ENCODE peak calls at places on chromosomes 4 and X, in five cellular contexts. Z is H1, M is sigmoid colon, F is K562, J is suprapubic skin. E is an unnamed sample.
A peak's percentile ranks its signal among the peaks of the same experiment; 100 is the strongest.

GRCh38 chr4:52263612-52264011 is 212.5 kb downstream of the SPATA18 start:
- DNase-seq in J (no peak), M (no peak), F (no peak), Z (no peak), E (no peak)

GRCh38 chr4:57149833-57150232 is 39.6 kb upstream of the IGFBP7 start:
- DNase-seq in M (no peak), Z (no peak), F (no peak), J (no peak), E (no peak)

GRCh38 chrX:39242187-39242586 is 440.9 kb downstream of the MID1IP1 start:
- DNase-seq in F (peak; percentile 53), M (no peak), J (no peak), Z (no peak), E (no peak)

GRCh38 chr4:128649575-128650205 is 159.8 kb upstream of the JADE1 start:
- DNase-seq in M (no peak), F (no peak), Z (peak; percentile 38), J (no peak), E (no peak)

GRCh38 chr4:130478406-130478805 is 1382.5 kb downstream of the C4orf33 start:
- DNase-seq in Z (no peak), M (no peak), J (no peak), F (no peak), E (no peak)

GRCh38 chr4:117455088-117455487 is 369.7 kb upstream of the TRAM1L1 start:
- DNase-seq in J (no peak), M (no peak), F (no peak), Z (no peak), E (no peak)

GRCh38 chr4:177374966-177375365 is 65.3 kb downstream of the NEIL3 start:
- DNase-seq in J (no peak), F (no peak), M (no peak), Z (no peak), E (no peak)

GRCh38 chr4:147340111-147340510 is 140.8 kb upstream of the EDNRA start:
- DNase-seq in M (no peak), Z (no peak), F (no peak), J (no peak), E (no peak)

GRCh38 chr4:8580321-8581093 is at the start of gene GPR78:
- DNase-seq in F (peak; percentile 90), J (peak; percentile 73), Z (peak; percentile 99), M (peak; percentile 56), E (no peak)

GRCh38 chr4:2415881-2416563 is 2.4 kb downstream of the ZFYVE28 start:
- DNase-seq in Z (no peak), M (no peak), J (no peak), F (no peak), E (no peak)

GRCh38 chrX:108537005-108537404 is 97.4 kb downstream of the COL4A5 start:
- DNase-seq in J (no peak), M (no peak), Z (no peak), F (peak; percentile 15), E (no peak)

GRCh38 chr4:41644288-41644914 is 104.1 kb downstream of the PHOX2B start:
- DNase-seq in Z (peak; percentile 99), M (peak; percentile 87), F (peak; percentile 56), J (no peak), E (peak; percentile 96)

GRCh38 chr4:2619459-2619858 is 83.0 kb downstream of the FAM193A start:
- DNase-seq in F (no peak), Z (no peak), M (peak; percentile 28), J (no peak), E (no peak)

GRCh38 chrX:1322393-1322792 is 14.2 kb upstream of the IL3RA start:
- DNase-seq in M (no peak), Z (no peak), J (no peak), F (no peak), E (no peak)

GRCh38 chrX:39226307-39226706 is 425.0 kb downstream of the MID1IP1 start:
- DNase-seq in J (no peak), M (no peak), F (no peak), Z (no peak), E (no peak)

GRCh38 chr4:77104405-77105292 is 28.9 kb upstream of the CCNI start:
- DNase-seq in Z (no peak), M (peak; percentile 89), J (peak; percentile 88), F (no peak), E (peak; percentile 93)

GRCh38 chrX:39855748-39856129 is 242.0 kb downstream of the BCOR start:
- DNase-seq in M (no peak), J (no peak), Z (no peak), F (peak; percentile 76), E (no peak)

GRCh38 chr4:80011636-80012236 is 61.3 kb downstream of the ANTXR2 start:
- DNase-seq in J (no peak), F (no peak), Z (no peak), M (no peak), E (no peak)

GRCh38 chr4:163548481-163549243 is 54.2 kb downstream of the TMA16 start:
- DNase-seq in J (no peak), Z (no peak), M (no peak), F (peak; percentile 13), E (no peak)

GRCh38 chr4:154738426-154738825 is 5.4 kb upstream of the LRAT start:
- DNase-seq in J (no peak), F (no peak), Z (no peak), M (no peak), E (no peak)

GRCh38 chr4:168645933-168646768 is 149.3 kb downstream of the PALLD start:
- DNase-seq in F (no peak), Z (no peak), J (no peak), M (no peak), E (no peak)
- TF ChIP-seq POLR2AphosphoS5 in F (no peak), Z (no peak), J (no peak), M (no peak), E (no peak)

GRCh38 chrX:104988038-104988437 is 232.5 kb downstream of the TEX13A start:
- DNase-seq in J (no peak), F (no peak), M (no peak), Z (no peak), E (no peak)
- TF ChIP-seq EP300 in J (no peak), F (no peak), M (no peak), Z (no peak), E (no peak)

GRCh38 chrX:51891245-51891644 is 2.2 kb upstream of the MAGED1 start:
- DNase-seq in Z (no peak), M (no peak), F (no peak), J (no peak), E (no peak)

GRCh38 chrX:51891821-51892551 is 1.4 kb upstream of the MAGED1 start:
- DNase-seq in J (no peak), F (no peak), Z (no peak), M (peak; percentile 74), E (no peak)

GRCh38 chrX:51893931-51894696 is 691 bp downstream of the MAGED1 start:
- DNase-seq in Z (peak; percentile 50), J (no peak), F (no peak), M (peak; percentile 69), E (no peak)

GRCh38 chrX:51894697-51895336 is 1.4 kb downstream of the MAGED1 start:
- DNase-seq in Z (peak; percentile 44), M (peak; percentile 68), F (no peak), J (no peak), E (no peak)

GRCh38 chrX:51892921-51893745 is at the start of gene MAGED1:
- DNase-seq in M (peak; percentile 95), F (no peak), J (peak; percentile 90), Z (peak; percentile 88), E (peak; percentile 93)
- TF ChIP-seq POLR2A in M (peak; percentile 59), F (no peak), J (no peak), Z (peak; percentile 93), E (peak; percentile 22)

DNA sequence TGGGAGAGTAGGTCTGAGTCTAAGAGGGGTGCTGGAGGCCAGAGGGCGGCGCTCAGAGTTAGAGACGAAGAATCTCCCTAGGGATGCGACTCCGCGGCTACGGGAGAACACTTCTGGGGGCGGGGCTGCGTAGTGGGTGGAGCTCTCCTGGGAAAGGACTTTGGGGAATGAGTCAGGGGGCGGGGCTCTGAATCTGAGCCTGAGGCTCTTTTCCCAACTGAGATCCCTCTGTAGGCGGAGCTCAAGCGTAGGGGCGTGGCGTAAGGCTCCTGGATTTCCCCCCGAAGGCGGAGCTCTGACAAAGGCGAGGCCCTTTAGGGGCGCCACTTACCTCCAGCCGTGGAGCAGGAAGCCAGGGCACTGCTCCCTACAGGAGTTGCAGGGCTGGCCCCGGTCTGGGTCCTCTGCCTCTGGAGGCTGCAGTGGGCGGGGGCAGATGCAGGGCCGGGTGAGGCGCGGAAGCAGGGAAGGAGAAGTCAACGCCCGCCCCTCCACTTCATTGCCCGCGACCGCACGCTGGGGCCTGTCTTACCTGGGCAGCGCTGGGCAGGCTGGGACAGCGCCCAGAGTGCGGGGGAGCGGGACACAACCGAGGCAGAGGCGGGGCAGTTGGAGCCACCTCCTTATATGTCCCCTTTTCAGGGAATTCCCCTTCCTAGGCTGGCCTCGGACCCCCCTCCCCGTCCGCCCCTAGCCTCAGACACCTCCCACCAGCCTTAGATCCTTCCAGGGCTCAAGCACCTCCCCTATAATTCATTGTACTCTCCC is 1.7 kb downstream of the PRICKLE3 start:
- DNase-seq in F (peak; percentile 80), Z (peak; percentile 94), J (peak; percentile 96), M (peak; percentile 97), E (peak; percentile 97)
- TF ChIP-seq POLR2AphosphoS5 in F (peak; percentile 27), Z (peak; percentile 50), J (no peak), M (peak; percentile 82), E (peak; percentile 80)

GRCh38 chr4:337143-337931 is at the start of gene ZNF141:
- DNase-seq in Z (peak; percentile 86), J (peak; percentile 98), M (peak; percentile 99), F (no peak), E (peak; percentile 99)
- TF ChIP-seq EP300 in Z (no peak), J (no peak), M (no peak), F (no peak), E (peak; percentile 47)

GRCh38 chr4:186723207-186724047 is at the start of gene FAT1:
- DNase-seq in J (no peak), Z (peak; percentile 77), M (peak; percentile 85), F (peak; percentile 83), E (no peak)
- TF ChIP-seq POLR2A in J (no peak), Z (peak; percentile 73), M (peak; percentile 43), F (peak; percentile 66), E (peak; percentile 14)

DNA sequence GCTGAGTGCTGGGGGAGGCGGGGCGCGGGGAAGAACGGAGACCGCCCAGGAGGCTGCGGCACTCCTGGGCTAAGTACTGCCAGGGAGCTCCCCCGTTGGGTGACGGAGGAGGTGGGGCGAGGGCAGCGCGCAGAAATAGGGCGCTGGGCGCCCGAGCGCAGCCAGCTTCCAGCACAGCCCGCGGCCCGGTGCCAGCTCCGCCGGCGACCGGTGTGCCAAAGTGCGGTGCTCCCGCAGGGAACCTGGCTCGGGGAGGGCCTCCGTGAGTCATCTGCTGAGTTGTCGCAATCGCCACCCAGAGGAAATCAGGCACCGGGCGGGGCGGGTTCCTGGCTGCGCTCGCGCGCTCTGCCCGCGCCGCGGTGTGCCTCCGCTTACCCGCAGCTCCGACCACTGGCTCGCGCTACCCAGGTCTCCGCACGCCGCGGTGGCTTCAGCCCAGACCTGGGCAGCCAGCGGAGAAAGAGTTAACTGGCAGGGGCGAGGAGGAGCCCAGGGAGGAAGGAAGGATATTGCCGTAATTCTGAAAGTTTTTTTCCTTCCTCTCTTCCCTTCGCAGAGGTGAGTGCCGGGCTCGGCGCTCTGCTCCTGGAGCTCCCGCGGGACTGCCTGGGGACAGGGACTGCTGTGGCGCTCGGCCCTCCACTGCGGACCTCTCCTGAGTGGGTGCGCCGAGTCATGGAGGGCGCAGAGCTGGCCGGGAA is at the start of gene GPAT3:
- DNase-seq in J (peak; percentile 89), M (peak; percentile 91), F (peak; percentile 73), Z (peak; percentile 77), E (peak; percentile 93)
- TF ChIP-seq POLR2AphosphoS5 in J (no peak), M (peak; percentile 50), F (no peak), Z (no peak), E (peak; percentile 76)

E was measured in esophagus muscularis mucosa.